ENCODE peak calls at places on chromosome 16, in eight cellular contexts. W, L, H, M, X, Z, G and T are unnamed samples.

GRCh38 chr16:65306313-65306712 is 184.4 kb upstream of the CDH11 start:
- DNase-seq in W (no peak), G (no peak), L (no peak), M (no peak), X (no peak), Z (no peak), H (no peak), T (no peak)

GRCh38 chr16:22721497-22722100 is 92.4 kb upstream of the HS3ST2 start:
- DNase-seq in X (no peak), W (no peak), H (no peak), Z (peak), M (no peak), G (no peak), L (no peak), T (no peak)

GRCh38 chr16:22903716-22904115 is 89.8 kb downstream of the HS3ST2 start:
- DNase-seq in Z (no peak), M (no peak), G (no peak), H (no peak), X (peak), L (no peak), W (no peak), T (no peak)

GRCh38 chr16:63361032-63361624 is 1324.9 kb upstream of the CDH8 start:
- DNase-seq in L (peak), W (no peak), Z (no peak), H (peak), M (no peak), G (no peak), X (peak), T (peak)

GRCh38 chr16:54936086-54936978 is 5.7 kb downstream of the IRX5 start:
- DNase-seq in M (no peak), L (peak), X (peak), Z (no peak), G (no peak), W (peak), H (no peak), T (no peak)

GRCh38 chr16:2537451-2538379 is at the start of gene PDPK1:
- DNase-seq in L (peak), H (peak), M (peak), Z (peak), G (peak), W (peak), X (peak), T (peak)

GRCh38 chr16:2511128-2511785 is 2.5 kb upstream of the ATP6V0C start:
- DNase-seq in M (peak), G (no peak), Z (no peak), W (no peak), X (peak), L (no peak), H (no peak), T (no peak)

GRCh38 chr16:24729967-24730815 is 740 bp downstream of the TNRC6A start:
- DNase-seq in H (no peak), M (peak), L (peak), Z (no peak), G (peak), W (no peak), X (peak), T (peak)

GRCh38 chr16:54931757-54932660 is 1.3 kb downstream of the IRX5 start:
- DNase-seq in Z (no peak), L (no peak), W (no peak), X (no peak), H (no peak), M (no peak), G (no peak), T (no peak)

GRCh38 chr16:901715-902601 is 68.8 kb downstream of the LMF1 start:
- DNase-seq in G (no peak), W (no peak), Z (no peak), X (no peak), L (peak), H (no peak), M (no peak), T (no peak)

GRCh38 chr16:29857133-29857760 is 5.8 kb downstream of the CDIPT start:
- DNase-seq in X (no peak), H (no peak), W (no peak), G (no peak), M (no peak), Z (no peak), L (no peak), T (no peak)

GRCh38 chr16:50683689-50684374 is 2.7 kb upstream of the SNX20 start:
- DNase-seq in W (no peak), M (no peak), X (no peak), G (no peak), L (peak), Z (no peak), H (no peak), T (no peak)

GRCh38 chr16:13811834-13812233 is 108.1 kb upstream of the ERCC4 start:
- DNase-seq in W (no peak), H (no peak), G (no peak), M (no peak), L (no peak), Z (no peak), X (no peak), T (no peak)

GRCh38 chr16:73122604-73123386 is 74.9 kb upstream of the ZFHX3 start:
- DNase-seq in X (no peak), W (no peak), M (no peak), G (no peak), Z (no peak), L (no peak), H (no peak), T (no peak)

GRCh38 chr16:2335286-2335895 is 5.1 kb downstream of the ABCA3 start:
- DNase-seq in X (no peak), L (no peak), W (no peak), M (no peak), Z (no peak), H (no peak), G (no peak), T (no peak)

GRCh38 chr16:80828495-80828894 is 24.1 kb upstream of the CDYL2 start:
- DNase-seq in H (no peak), M (no peak), L (no peak), Z (no peak), W (no peak), G (no peak), X (no peak), T (no peak)

GRCh38 chr16:20611350-20611902 is 35.3 kb upstream of the ACSM2B start:
- DNase-seq in X (no peak), Z (peak), W (no peak), M (peak), L (no peak), G (no peak), H (no peak), T (no peak)

GRCh38 chr16:71426069-71426879 is 15.6 kb downstream of the TLE7 start:
- DNase-seq in X (peak), G (no peak), W (peak), Z (no peak), H (peak), L (peak), M (no peak), T (no peak)